ENCODE peak calls at places on chromosomes 11 and 22, in four cellular contexts. V is RKO, O is SJSA1, P is caudate nucleus. X is an unnamed sample.

GRCh38 chr22:50419116-50419515 is 55.7 kb downstream of the SBF1 start:
- DNase-seq in P (no peak), V (no peak), O (peak; percentile 39), X (no peak)

GRCh38 chr11:126468102-126468521 is 112.6 kb downstream of the ST3GAL4 start:
- DNase-seq in V (no peak), O (no peak), P (no peak), X (peak; percentile 43)

GRCh38 chr11:25733777-25734176 is 598.2 kb upstream of the ANO3 start:
- DNase-seq in V (peak; percentile 2), O (no peak), P (no peak), X (no peak)

GRCh38 chr11:115659061-115659963 is 155.1 kb upstream of the CADM1 start:
- DNase-seq in P (no peak), O (no peak), V (no peak), X (no peak)

GRCh38 chr22:20464096-20464614 is 26.5 kb upstream of the SCARF2 start:
- DNase-seq in P (no peak), V (no peak), O (no peak), X (no peak)

GRCh38 chr11:2473361-2474058 is 28.7 kb downstream of the KCNQ1 start:
- DNase-seq in V (no peak), O (no peak), P (no peak), X (no peak)

GRCh38 chr11:107840120-107840479 is 18.5 kb downstream of the SLC35F2 start:
- DNase-seq in V (no peak), O (no peak), P (peak; percentile 46), X (peak; percentile 70)

GRCh38 chr11:128488471-128488870 is 98.9 kb downstream of the ETS1 start:
- DNase-seq in P (no peak), V (peak; percentile 51), O (no peak), X (no peak)

GRCh38 chr11:92929168-92930053 is 40.0 kb upstream of the MTNR1B start:
- DNase-seq in V (no peak), P (no peak), O (no peak), X (no peak)

GRCh38 chr11:57903441-57904123 is 120.1 kb upstream of the OR9Q1 start:
- DNase-seq in V (peak; percentile 51), P (no peak), O (peak; percentile 61), X (no peak)

GRCh38 chr22:49483281-49483905 is 344.3 kb downstream of the BRD1 start:
- DNase-seq in O (no peak), V (no peak), P (no peak), X (no peak)

GRCh38 chr11:130613396-130613795 is 165.0 kb downstream of the ADAMTS15 start:
- DNase-seq in O (no peak), P (no peak), V (no peak), X (no peak)

GRCh38 chr11:134272381-134273316 is 3.5 kb upstream of the GLB1L3 start:
- DNase-seq in P (no peak), O (no peak), V (no peak), X (no peak)

GRCh38 chr22:45878051-45878764 is 98.8 kb downstream of the WNT7B start:
- DNase-seq in O (peak; percentile 42), P (no peak), V (peak; percentile 5), X (no peak)

GRCh38 chr11:14638561-14638960 is 5.0 kb upstream of the PDE3B start:
- DNase-seq in O (no peak), P (no peak), V (peak; percentile 29), X (peak; percentile 3)

GRCh38 chr11:90134420-90135003 is at the start of gene NAALAD2:
- DNase-seq in P (peak; percentile 57), O (no peak), V (no peak), X (peak; percentile 66)

GRCh38 chr22:29907753-29908515 is 25.0 kb downstream of the MTMR3 start:
- DNase-seq in P (no peak), V (peak; percentile 91), O (peak; percentile 90), X (no peak)

GRCh38 chr11:47171856-47172255 is 4.8 kb downstream of the ARFGAP2 start:
- DNase-seq in O (no peak), P (no peak), V (no peak), X (no peak)

X was measured in hippocampal formation.